ENCODE peak calls at places on chromosomes 1 and 21, in six cellular contexts. Q is heart left ventricle, S is NCI-H345, W is activated T-cell treated with anti-CD3 and anti-CD28 coated beads for 24 hours, T is GM23338, O is left cardiac atrium. F is an unnamed sample.

GRCh38 chr1:165056914-165057313 is 299.6 kb downstream of the LMX1A start:
- DNase-seq in Q (no peak), S (peak), W (no peak), T (no peak), O (no peak), F (no peak)

GRCh38 chr1:205588691-205589445 is 42.9 kb downstream of the ELK4 start:
- DNase-seq in Q (no peak), S (no peak), W (no peak), T (peak), O (no peak), F (peak)

GRCh38 chr1:41683681-41684500 is 199.4 kb upstream of the EDN2 start:
- DNase-seq in Q (no peak), S (no peak), W (no peak), T (no peak), O (no peak), F (peak)

GRCh38 chr1:8985915-8986813 is 40.1 kb downstream of the SLC2A7 start:
- DNase-seq in Q (peak), S (no peak), W (no peak), T (no peak), O (peak), F (no peak)

GRCh38 chr21:40146201-40146890 is 279.1 kb downstream of the PCP4 start:
- DNase-seq in Q (no peak), S (peak), W (no peak), T (no peak), O (no peak), F (no peak)

GRCh38 chr1:31099283-31100063 is 34.0 kb upstream of the PUM1 start:
- DNase-seq in Q (no peak), S (no peak), W (no peak), T (no peak), O (no peak), F (no peak)

GRCh38 chr1:187244623-187245022 is 415.9 kb downstream of the PLA2G4A start:
- DNase-seq in Q (no peak), S (peak), W (no peak), T (peak), O (no peak), F (no peak)

GRCh38 chr1:175690926-175691325 is 52.5 kb downstream of the TNR start:
- DNase-seq in Q (no peak), S (no peak), W (no peak), T (no peak), O (no peak), F (no peak)

GRCh38 chr1:5781079-5781478 is 211.1 kb downstream of the NPHP4 start:
- DNase-seq in Q (no peak), S (no peak), W (no peak), T (no peak), O (no peak), F (no peak)

GRCh38 chr1:223844521-223844961 is 1.2 kb downstream of the TP53BP2 start:
- DNase-seq in Q (no peak), S (no peak), W (peak), T (no peak), O (no peak), F (no peak)

GRCh38 chr1:20237646-20238045 is 51.3 kb upstream of the PLA2G2C start:
- DNase-seq in Q (no peak), S (no peak), W (no peak), T (no peak), O (peak), F (no peak)

GRCh38 chr1:112603012-112603411 is 15.9 kb downstream of the ST7L start:
- DNase-seq in Q (no peak), S (no peak), W (no peak), T (no peak), O (no peak), F (no peak)

GRCh38 chr1:243708210-243708609 is 141.8 kb downstream of the AKT3 start:
- DNase-seq in Q (no peak), S (no peak), W (no peak), T (no peak), O (no peak), F (no peak)

GRCh38 chr1:116476321-116476720 is 94.5 kb downstream of the CD58 start:
- DNase-seq in Q (peak), S (no peak), W (no peak), T (no peak), O (no peak), F (no peak)

GRCh38 chr21:42352433-42353095 is 1.8 kb upstream of the TFF2 start:
- DNase-seq in Q (no peak), S (no peak), W (no peak), T (no peak), O (no peak), F (no peak)

GRCh38 chr1:67710417-67710816 is 25.4 kb downstream of the GADD45A start:
- DNase-seq in Q (no peak), S (no peak), W (no peak), T (no peak), O (no peak), F (no peak)

GRCh38 chr1:24704411-24705259 is 40.6 kb upstream of the CLIC4 start:
- DNase-seq in Q (no peak), S (peak), W (no peak), T (peak), O (no peak), F (no peak)

GRCh38 chr1:11358991-11359390 is 86.0 kb downstream of the UBIAD1 start:
- DNase-seq in Q (no peak), S (no peak), W (no peak), T (no peak), O (no peak), F (no peak)

GRCh38 chr1:54284781-54285563 is 85.0 kb downstream of the MRPL37 start:
- DNase-seq in Q (no peak), S (no peak), W (no peak), T (no peak), O (no peak), F (no peak)

GRCh38 chr1:234631721-234632125 is 21.7 kb upstream of the IRF2BP2 start:
- DNase-seq in Q (no peak), S (no peak), W (no peak), T (no peak), O (no peak), F (no peak)

GRCh38 chr1:205344010-205344808 is 12.5 kb downstream of the KLHDC8A start:
- DNase-seq in Q (no peak), S (peak), W (peak), T (peak), O (no peak), F (no peak)

GRCh38 chr1:38527373-38527966 is 332.1 kb downstream of the RRAGC start:
- DNase-seq in Q (no peak), S (no peak), W (peak), T (peak), O (no peak), F (no peak)

GRCh38 chr21:43369124-43369523 is 57.8 kb downstream of the SIK1 start:
- DNase-seq in Q (no peak), S (no peak), W (no peak), T (no peak), O (no peak), F (no peak)

GRCh38 chr1:44640178-44640865 is 34.0 kb downstream of the TMEM53 start:
- DNase-seq in Q (peak), S (no peak), W (no peak), T (peak), O (no peak), F (no peak)

GRCh38 chr1:6041432-6042062 is 4.1 kb upstream of the KCNAB2 start:
- DNase-seq in Q (no peak), S (no peak), W (no peak), T (peak), O (no peak), F (no peak)